ENCODE peak calls at places on chromosome 22, in eight cellular contexts. N, S, W, H, A, D, X and Z are unnamed samples.

GRCh38 chr22:38718414-38718813 is 12.7 kb downstream of the GTPBP1 start:
- DNase-seq in D (peak), W (no peak), A (peak), N (no peak), X (peak), S (peak), H (no peak), Z (no peak)

GRCh38 chr22:24803064-24803542 is 2.9 kb upstream of the SGSM1 start:
- DNase-seq in W (peak), S (peak), N (peak), A (peak), X (peak), D (peak), H (peak), Z (peak)

GRCh38 chr22:43050995-43051394 is 36.0 kb upstream of the PACSIN2 start:
- DNase-seq in W (no peak), N (no peak), A (no peak), D (peak), S (no peak), H (no peak), X (no peak), Z (no peak)

GRCh38 chr22:37533995-37534394 is 14.8 kb upstream of the CARD10 start:
- DNase-seq in X (no peak), A (no peak), H (no peak), S (peak), N (no peak), D (no peak), W (no peak), Z (no peak)

GRCh38 chr22:46079861-46080821 is 70.2 kb upstream of the PPARA start:
- DNase-seq in N (no peak), H (no peak), S (no peak), W (no peak), D (no peak), X (no peak), A (peak), Z (peak)

GRCh38 chr22:24156915-24157782 is 24.1 kb upstream of the SUSD2 start:
- DNase-seq in A (peak), W (peak), N (peak), D (peak), X (peak), S (peak), H (peak), Z (peak)

GRCh38 chr22:42365942-42366660 is 66.1 kb downstream of the NFAM1 start:
- DNase-seq in H (no peak), X (no peak), W (no peak), D (no peak), N (no peak), A (no peak), S (no peak), Z (no peak)

GRCh38 chr22:20744456-20744855 is 29.5 kb upstream of the SERPIND1 start:
- DNase-seq in H (no peak), D (no peak), S (no peak), X (no peak), W (no peak), N (no peak), A (no peak), Z (no peak)

GRCh38 chr22:37454857-37455686 is 27.8 kb upstream of the ELFN2 start:
- DNase-seq in S (peak), A (no peak), H (no peak), X (no peak), D (no peak), N (no peak), W (no peak), Z (no peak)

GRCh38 chr22:46242023-46242422 is 8.1 kb downstream of the CDPF1 start:
- DNase-seq in A (no peak), S (no peak), X (no peak), W (no peak), H (no peak), N (no peak), D (no peak), Z (no peak)

GRCh38 chr22:17786435-17787158 is 12.3 kb upstream of the BID start:
- DNase-seq in A (no peak), X (peak), D (peak), H (no peak), N (no peak), S (peak), W (no peak), Z (peak)

GRCh38 chr22:22374579-22374978 is 130.0 kb downstream of the VPREB1 start:
- DNase-seq in H (no peak), N (no peak), A (no peak), D (no peak), X (no peak), S (no peak), W (no peak), Z (no peak)

GRCh38 chr22:39732625-39733024 is 160.9 kb downstream of the ENTHD1 start:
- DNase-seq in D (no peak), A (no peak), W (no peak), X (no peak), H (no peak), S (no peak), N (no peak), Z (no peak)

GRCh38 chr22:27438271-27438980 is 363.1 kb downstream of the MN1 start:
- DNase-seq in X (no peak), S (no peak), N (no peak), W (no peak), H (no peak), D (peak), A (no peak), Z (no peak)

GRCh38 chr22:48403521-48403921 is 1424.2 kb downstream of the BRD1 start:
- DNase-seq in N (no peak), S (no peak), W (no peak), H (no peak), D (no peak), X (no peak), A (peak), Z (no peak)

GRCh38 chr22:35914665-35915476 is 113.8 kb downstream of the RBFOX2 start:
- DNase-seq in N (no peak), S (peak), D (peak), A (no peak), X (peak), H (no peak), W (no peak), Z (no peak)

GRCh38 chr22:30304495-30305244 is 15.4 kb upstream of the CASTOR1 start:
- DNase-seq in S (no peak), X (no peak), H (no peak), A (peak), D (no peak), W (peak), N (no peak), Z (no peak)

GRCh38 chr22:29856496-29856895 is 18.4 kb upstream of the ASCC2 start:
- DNase-seq in X (no peak), D (no peak), W (no peak), N (no peak), A (no peak), S (no peak), H (no peak), Z (no peak)

GRCh38 chr22:35687461-35687860 is 30.2 kb upstream of the APOL5 start:
- DNase-seq in A (no peak), S (peak), N (no peak), W (no peak), H (no peak), X (no peak), D (no peak), Z (no peak)

GRCh38 chr22:35947794-35948425 is 80.7 kb downstream of the RBFOX2 start:
- DNase-seq in D (no peak), X (no peak), A (no peak), S (no peak), W (no peak), H (no peak), N (no peak), Z (no peak)

GRCh38 chr22:19634576-19634975 is 79.7 kb upstream of the SEPTIN5 start:
- DNase-seq in A (peak), D (no peak), S (no peak), H (no peak), W (no peak), N (no peak), X (no peak), Z (no peak)

GRCh38 chr22:24554316-24555159 is at the start of gene GUCD1:
- DNase-seq in W (peak), H (no peak), S (peak), N (no peak), D (peak), A (no peak), X (peak), Z (peak)

GRCh38 chr22:47089374-47089773 is 326.9 kb downstream of the TBC1D22A start:
- DNase-seq in W (no peak), D (no peak), N (no peak), H (no peak), A (no peak), X (no peak), S (no peak), Z (no peak)

GRCh38 chr22:49953027-49953679 is 7.4 kb upstream of the PIM3 start:
- DNase-seq in N (no peak), W (no peak), S (no peak), D (no peak), A (no peak), X (no peak), H (no peak), Z (no peak)

GRCh38 chr22:41768420-41768819 is 32.1 kb upstream of the CCDC134 start:
- DNase-seq in N (no peak), D (no peak), X (no peak), H (no peak), S (peak), A (no peak), W (no peak), Z (no peak)

GRCh38 chr22:45507798-45508197 is 5.1 kb downstream of the FBLN1 start:
- DNase-seq in X (no peak), N (no peak), H (no peak), S (no peak), W (no peak), D (peak), A (no peak), Z (no peak)

GRCh38 chr22:40618400-40618799 is 18.1 kb downstream of the MRTFA start:
- DNase-seq in H (no peak), W (no peak), N (no peak), D (no peak), A (no peak), S (no peak), X (no peak), Z (no peak)